ENCODE peak calls at places on chromosomes 3 and 15, in seven cellular contexts. O is RWPE2, E is left ventricle myocardium inferior, A is GM06990, Y is aorta, C is esophagus muscularis mucosa, H is endodermal cell. P is an unnamed sample.

GRCh38 chr3:139491966-139492365 is 15.7 kb upstream of the RBP2 start:
- DNase-seq in O (no peak), E (no peak), A (no peak), Y (no peak), C (no peak), H (peak), P (peak)

GRCh38 chr3:191412764-191413163 is 48.2 kb upstream of the PYDC2 start:
- DNase-seq in O (no peak), E (no peak), A (no peak), Y (no peak), C (no peak), H (no peak), P (peak)

GRCh38 chr15:45048784-45049631 is 26.0 kb downstream of the SORD start:
- DNase-seq in O (no peak), E (no peak), A (peak), Y (no peak), C (no peak), H (peak), P (no peak)

GRCh38 chr3:129967761-129968160 is 6.8 kb upstream of the TRH start:
- DNase-seq in O (no peak), E (no peak), A (no peak), Y (no peak), C (no peak), H (no peak), P (peak)

GRCh38 chr15:98734472-98735284 is 86.3 kb downstream of the IGF1R start:
- DNase-seq in O (no peak), E (no peak), A (no peak), Y (no peak), C (no peak), H (peak), P (no peak)

GRCh38 chr3:184815046-184815930 is 3.3 kb downstream of the VPS8 start:
- DNase-seq in O (no peak), E (no peak), A (no peak), Y (no peak), C (peak), H (no peak), P (peak)

GRCh38 chr15:63243101-63243500 is 34.3 kb upstream of the APH1B start:
- DNase-seq in O (no peak), E (no peak), A (no peak), Y (peak), C (no peak), H (no peak), P (peak)

GRCh38 chr3:146374146-146374545 is 95.2 kb downstream of the PLSCR2 start:
- DNase-seq in O (no peak), E (no peak), A (no peak), Y (no peak), C (no peak), H (no peak), P (peak)

GRCh38 chr3:111548060-111548459 is 6.1 kb downstream of the CD96 start:
- DNase-seq in O (no peak), E (no peak), A (peak), Y (no peak), C (no peak), H (no peak), P (no peak)

GRCh38 chr3:42014949-42015533 is 53.1 kb upstream of the ULK4 start:
- DNase-seq in O (no peak), E (peak), A (peak), Y (peak), C (no peak), H (peak), P (peak)

GRCh38 chr3:68919000-68919399 is 13.3 kb downstream of the TAFA4 start:
- DNase-seq in O (no peak), E (no peak), A (no peak), Y (no peak), C (no peak), H (peak), P (no peak)

GRCh38 chr3:94028093-94028837 is at the start of gene STX19:
- DNase-seq in O (no peak), E (no peak), A (no peak), Y (no peak), C (no peak), H (no peak), P (no peak)

GRCh38 chr15:32034106-32034505 is 3.8 kb downstream of the CHRNA7 start:
- DNase-seq in O (no peak), E (no peak), A (no peak), Y (no peak), C (no peak), H (no peak), P (no peak)

GRCh38 chr3:15060029-15060428 is 5.1 kb downstream of the MRPS25 start:
- DNase-seq in O (no peak), E (no peak), A (no peak), Y (no peak), C (no peak), H (peak), P (no peak)

GRCh38 chr3:11634081-11634635 is 9.6 kb downstream of the VGLL4 start:
- DNase-seq in O (no peak), E (peak), A (no peak), Y (no peak), C (no peak), H (no peak), P (no peak)

GRCh38 chr3:192835818-192836468 is 81.7 kb downstream of the MB21D2 start:
- DNase-seq in O (no peak), E (peak), A (no peak), Y (no peak), C (no peak), H (no peak), P (no peak)

GRCh38 chr15:85588657-85589056 is 206.1 kb downstream of the KLHL25 start:
- DNase-seq in O (no peak), E (no peak), A (no peak), Y (no peak), C (no peak), H (no peak), P (no peak)

GRCh38 chr3:47617061-47618010 is 38.7 kb upstream of the CSPG5 start:
- DNase-seq in O (no peak), E (no peak), A (no peak), Y (no peak), C (no peak), H (no peak), P (peak)

GRCh38 chr3:28667646-28668376 is 319.2 kb upstream of the AZI2 start:
- DNase-seq in O (no peak), E (peak), A (peak), Y (peak), C (no peak), H (peak), P (peak)

GRCh38 chr3:195203631-195204030 is 67.3 kb downstream of the XXYLT1 start:
- DNase-seq in O (no peak), E (no peak), A (no peak), Y (no peak), C (no peak), H (peak), P (no peak)

GRCh38 chr3:55828712-55829111 is 341.6 kb upstream of the WNT5A start:
- DNase-seq in O (no peak), E (no peak), A (no peak), Y (no peak), C (peak), H (no peak), P (peak)

GRCh38 chr3:131526801-131527347 is 24.1 kb upstream of the MRPL3 start:
- DNase-seq in O (peak), E (peak), A (peak), Y (peak), C (no peak), H (peak), P (peak)

GRCh38 chr15:68991723-68992122 is 22.8 kb upstream of the NOX5 start:
- DNase-seq in O (peak), E (no peak), A (no peak), Y (no peak), C (peak), H (no peak), P (no peak)

GRCh38 chr15:93424131-93424530 is 335.1 kb upstream of the RGMA start:
- DNase-seq in O (no peak), E (no peak), A (no peak), Y (no peak), C (peak), H (no peak), P (no peak)

DNA sequence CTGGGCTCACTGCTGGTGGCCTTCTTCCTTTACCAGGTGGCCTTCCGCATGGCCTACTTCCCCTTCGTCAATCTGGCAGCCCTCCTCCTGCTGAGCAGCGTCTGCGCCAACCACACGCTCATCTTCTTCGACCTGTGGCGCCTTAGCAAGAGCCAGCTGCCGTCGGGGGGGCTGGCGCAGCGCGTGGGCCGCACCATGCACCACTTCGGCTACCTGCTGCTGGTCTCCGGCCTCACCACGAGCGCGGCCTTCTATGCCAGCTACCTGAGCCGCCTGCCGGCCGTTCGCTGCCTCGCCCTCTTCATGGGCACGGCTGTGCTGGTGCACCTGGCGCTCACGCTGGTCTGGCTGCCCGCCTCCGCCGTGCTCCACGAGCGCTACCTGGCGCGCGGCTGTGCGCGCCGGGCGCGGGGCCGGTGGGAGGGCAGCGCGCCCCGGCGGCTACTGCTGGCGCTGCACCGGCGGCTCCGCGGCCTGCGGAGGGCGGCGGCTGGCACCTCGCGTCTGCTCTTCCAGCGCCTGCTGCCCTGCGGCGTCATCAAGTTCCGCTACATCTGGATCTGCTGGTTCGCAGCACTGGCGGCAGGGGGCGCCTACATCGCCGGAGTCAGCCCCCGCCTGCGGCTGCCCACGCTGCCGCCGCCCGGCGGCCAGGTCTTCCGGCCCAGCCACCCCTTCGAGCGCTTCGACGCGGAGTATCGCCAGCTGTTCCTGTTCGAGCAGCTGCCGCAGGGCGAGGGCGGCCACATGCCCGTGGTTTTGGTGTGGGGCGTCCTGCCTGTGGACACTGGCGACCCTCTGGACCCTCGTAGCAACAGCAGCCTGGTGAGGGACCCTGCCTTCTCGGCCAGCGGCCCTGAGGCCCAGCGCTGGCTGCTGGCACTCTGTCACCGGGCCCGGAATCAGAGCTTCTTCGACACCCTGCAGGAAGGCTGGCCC is 9.9 kb downstream of the DISP2 start:
- DNase-seq in O (peak), E (peak), A (peak), Y (peak), C (no peak), H (peak), P (peak)
- H3K4me3 ChIP-seq in O (peak), E (peak), A (peak), Y (no peak), C (peak), H (no peak), P (no peak)

GRCh38 chr3:45599424-45599886 is 4.9 kb downstream of the LIMD1 start:
- DNase-seq in O (no peak), E (peak), A (no peak), Y (no peak), C (no peak), H (no peak), P (no peak)

GRCh38 chr3:45596290-45596791 is 1.8 kb downstream of the LIMD1 start:
- DNase-seq in O (no peak), E (no peak), A (peak), Y (peak), C (no peak), H (no peak), P (no peak)

GRCh38 chr3:45597166-45597565 is 2.6 kb downstream of the LIMD1 start:
- DNase-seq in O (no peak), E (no peak), A (no peak), Y (no peak), C (no peak), H (no peak), P (peak)

GRCh38 chr3:45595364-45596154 is 1.0 kb downstream of the LIMD1 start:
- DNase-seq in O (no peak), E (peak), A (peak), Y (peak), C (no peak), H (no peak), P (peak)

GRCh38 chr3:45597581-45597980 is 3.0 kb downstream of the LIMD1 start:
- DNase-seq in O (no peak), E (no peak), A (no peak), Y (no peak), C (no peak), H (no peak), P (no peak)
- H3K4me3 ChIP-seq in O (no peak), E (peak), A (peak), Y (peak), C (peak), H (peak), P (peak)

GRCh38 chr3:71573181-71573580 is 10.3 kb downstream of the FOXP1 start:
- DNase-seq in O (no peak), E (no peak), A (no peak), Y (no peak), C (no peak), H (no peak), P (no peak)
- H3K4me3 ChIP-seq in O (no peak), E (no peak), A (no peak), Y (no peak), C (no peak), H (no peak), P (no peak)

GRCh38 chr3:100538339-100538706 is 45.9 kb downstream of the TMEM45A start:
- DNase-seq in O (no peak), E (no peak), A (no peak), Y (no peak), C (no peak), H (no peak), P (no peak)
- H3K4me3 ChIP-seq in O (no peak), E (no peak), A (no peak), Y (no peak), C (no peak), H (no peak), P (no peak)

GRCh38 chr15:74172751-74173544 is 562 bp upstream of the ISLR start:
- DNase-seq in O (peak), E (peak), A (no peak), Y (peak), C (peak), H (peak), P (no peak)
- H3K4me3 ChIP-seq in O (no peak), E (peak), A (no peak), Y (no peak), C (peak), H (no peak), P (no peak)

GRCh38 chr3:52670621-52671521 is 14.8 kb downstream of the PBRM1 start:
- DNase-seq in O (peak), E (no peak), A (peak), Y (peak), C (no peak), H (no peak), P (peak)
- H3K4me3 ChIP-seq in O (no peak), E (no peak), A (no peak), Y (no peak), C (no peak), H (no peak), P (peak)

GRCh38 chr15:81413851-81414250 is 39.8 kb upstream of the TMC3 start:
- DNase-seq in O (no peak), E (no peak), A (no peak), Y (no peak), C (no peak), H (no peak), P (no peak)

GRCh38 chr15:81419304-81419943 is 45.4 kb upstream of the TMC3 start:
- DNase-seq in O (no peak), E (no peak), A (no peak), Y (no peak), C (no peak), H (peak), P (peak)

GRCh38 chr15:81418427-81418826 is 44.4 kb upstream of the TMC3 start:
- DNase-seq in O (no peak), E (no peak), A (no peak), Y (no peak), C (no peak), H (no peak), P (no peak)

DNA sequence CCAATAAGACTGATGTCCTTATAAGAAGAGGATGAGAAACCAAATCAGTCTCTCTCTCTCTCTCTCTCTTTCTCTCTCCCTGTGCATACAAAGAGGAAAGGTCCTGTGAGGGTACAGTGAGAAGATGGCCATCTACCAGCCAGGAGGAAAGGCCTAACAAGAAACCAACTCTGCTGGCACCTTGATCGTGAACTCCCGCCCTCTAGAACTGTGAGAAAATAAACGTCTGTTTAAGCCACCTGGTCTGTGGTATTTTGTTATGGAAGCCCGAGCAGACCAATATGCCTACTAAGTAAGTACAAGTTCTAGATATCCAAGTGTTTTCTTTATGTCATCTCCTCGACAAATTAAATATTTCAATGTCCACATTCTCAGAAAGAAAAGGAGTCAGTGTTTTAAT is 44.9 kb upstream of the TMC3 start:
- DNase-seq in O (no peak), E (no peak), A (no peak), Y (no peak), C (no peak), H (no peak), P (no peak)
- H3K4me3 ChIP-seq in O (no peak), E (no peak), A (no peak), Y (no peak), C (no peak), H (no peak), P (no peak)

DNA sequence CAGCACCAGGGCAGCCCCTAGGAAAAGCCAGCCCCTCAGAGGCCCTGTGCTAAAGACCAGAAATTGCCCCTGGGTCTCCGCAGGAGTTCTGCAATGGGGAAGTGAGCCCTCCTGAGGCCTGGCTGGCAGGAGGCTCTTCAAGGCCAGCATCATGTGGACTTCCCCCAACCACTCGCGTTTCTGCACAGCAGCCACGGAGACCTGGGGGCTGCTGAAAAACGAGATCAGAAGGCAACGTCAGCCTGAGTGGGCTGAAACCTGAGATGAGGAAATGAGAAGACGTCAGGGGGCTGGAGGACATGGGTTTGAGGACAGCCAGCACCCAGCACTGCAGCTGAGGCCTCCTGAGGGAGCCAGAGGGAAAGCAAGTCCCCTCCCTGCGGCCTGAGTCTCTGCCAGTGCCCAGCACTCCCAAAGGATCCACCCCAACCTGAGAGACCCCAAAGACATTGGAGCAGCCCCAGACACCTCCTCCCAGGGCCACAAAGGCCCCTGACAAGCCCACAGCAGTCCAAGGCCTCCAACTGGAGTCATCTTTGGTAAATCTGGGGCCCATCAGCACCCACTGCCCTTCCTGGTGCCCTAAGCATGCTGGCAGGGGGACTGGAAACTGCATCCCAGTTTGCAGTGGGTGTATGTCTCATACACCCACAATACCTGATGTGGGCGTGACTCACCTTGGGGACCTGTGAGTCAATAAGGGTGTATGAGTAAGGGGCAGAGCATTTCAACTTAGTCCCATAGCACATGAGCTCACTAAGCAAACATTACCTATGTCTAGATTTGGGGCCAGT is 29.2 kb upstream of the CYP11A1 start:
- DNase-seq in O (peak), E (no peak), A (peak), Y (no peak), C (no peak), H (peak), P (peak)
- H3K4me3 ChIP-seq in O (no peak), E (no peak), A (peak), Y (no peak), C (no peak), H (no peak), P (no peak)

DNA sequence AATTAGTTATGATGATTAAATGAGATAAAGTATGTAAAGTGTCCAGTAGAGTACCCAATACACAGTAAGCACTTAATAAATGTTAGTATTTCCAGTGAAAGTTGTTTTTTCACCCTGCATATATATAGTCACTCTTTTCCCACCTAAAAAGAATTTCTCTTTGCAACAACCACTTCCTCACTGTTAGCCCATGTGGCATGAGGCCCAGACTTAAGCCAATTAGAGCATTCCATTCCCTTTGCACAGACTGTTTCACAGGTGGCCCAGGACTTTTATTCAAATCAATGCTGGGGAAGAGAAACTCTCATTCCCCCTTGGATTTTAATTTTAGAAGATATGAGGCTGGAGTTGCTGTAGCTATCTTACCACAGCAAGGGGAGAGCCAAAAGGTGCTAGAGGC is 3.7 kb downstream of the IFT80 start:
- DNase-seq in O (no peak), E (no peak), A (no peak), Y (no peak), C (no peak), H (peak), P (peak)
- H3K4me3 ChIP-seq in O (no peak), E (no peak), A (no peak), Y (no peak), C (no peak), H (peak), P (no peak)

GRCh38 chr3:21989643-21990042 is 238.6 kb upstream of the ZNF385D start:
- DNase-seq in O (no peak), E (no peak), A (no peak), Y (no peak), C (no peak), H (no peak), P (no peak)
- H3K4me3 ChIP-seq in O (no peak), E (no peak), A (no peak), Y (no peak), C (no peak), H (no peak), P (no peak)

P was measured in MG63.